ENCODE peak calls at places on chromosomes 6 and 20, in ten cellular contexts. One of them, this sample, is unnamed.

GRCh38 chr6:55239099-55239498 is 64.8 kb downstream of the HCRTR2 start:
- DNase-seq in esophagus squamous epithelium: no peak
- DNase-seq in WTC11: no peak
- DNase-seq in GM12878: no peak
- DNase-seq in foreskin fibroblast: no peak
- DNase-seq in osteocyte: no peak
- DNase-seq in A549: no peak
- DNase-seq in hepatocyte: peak
- DNase-seq in neural progenitor cell: no peak
- DNase-seq in CD8-positive, alpha-beta T cell: no peak
- DNase-seq in this sample: no peak

GRCh38 chr20:37360515-37361115 is 14.7 kb downstream of the SRC start:
- DNase-seq in esophagus squamous epithelium: no peak
- DNase-seq in WTC11: no peak
- DNase-seq in GM12878: no peak
- DNase-seq in foreskin fibroblast: no peak
- DNase-seq in osteocyte: no peak
- DNase-seq in A549: no peak
- DNase-seq in hepatocyte: no peak
- DNase-seq in neural progenitor cell: no peak
- DNase-seq in CD8-positive, alpha-beta T cell: no peak
- DNase-seq in this sample: no peak

GRCh38 chr6:157561037-157561790 is 180.2 kb downstream of the ZDHHC14 start:
- DNase-seq in esophagus squamous epithelium: no peak
- DNase-seq in WTC11: no peak
- DNase-seq in GM12878: peak
- DNase-seq in foreskin fibroblast: no peak
- DNase-seq in osteocyte: no peak
- DNase-seq in A549: no peak
- DNase-seq in hepatocyte: no peak
- DNase-seq in neural progenitor cell: no peak
- DNase-seq in CD8-positive, alpha-beta T cell: no peak
- DNase-seq in this sample: no peak

GRCh38 chr20:56722042-56722441 is 92.9 kb downstream of the TFAP2C start:
- DNase-seq in esophagus squamous epithelium: no peak
- DNase-seq in WTC11: no peak
- DNase-seq in GM12878: peak
- DNase-seq in foreskin fibroblast: no peak
- DNase-seq in osteocyte: no peak
- DNase-seq in A549: no peak
- DNase-seq in hepatocyte: no peak
- DNase-seq in neural progenitor cell: no peak
- DNase-seq in CD8-positive, alpha-beta T cell: no peak
- DNase-seq in this sample: no peak

GRCh38 chr6:56851104-56851503 is 103.8 kb upstream of the BEND6 start:
- DNase-seq in esophagus squamous epithelium: no peak
- DNase-seq in WTC11: peak
- DNase-seq in GM12878: no peak
- DNase-seq in foreskin fibroblast: peak
- DNase-seq in osteocyte: no peak
- DNase-seq in A549: no peak
- DNase-seq in hepatocyte: peak
- DNase-seq in neural progenitor cell: peak
- DNase-seq in CD8-positive, alpha-beta T cell: no peak
- DNase-seq in this sample: peak

GRCh38 chr20:62430311-62430853 is 3.0 kb upstream of the RBBP8NL start:
- DNase-seq in esophagus squamous epithelium: no peak
- DNase-seq in WTC11: no peak
- DNase-seq in GM12878: no peak
- DNase-seq in foreskin fibroblast: no peak
- DNase-seq in osteocyte: no peak
- DNase-seq in A549: no peak
- DNase-seq in hepatocyte: peak
- DNase-seq in neural progenitor cell: no peak
- DNase-seq in CD8-positive, alpha-beta T cell: no peak
- DNase-seq in this sample: no peak

GRCh38 chr6:142975272-142975805 is 30.4 kb upstream of the HIVEP2 start:
- DNase-seq in esophagus squamous epithelium: no peak
- DNase-seq in WTC11: no peak
- DNase-seq in GM12878: no peak
- DNase-seq in foreskin fibroblast: no peak
- DNase-seq in osteocyte: no peak
- DNase-seq in A549: no peak
- DNase-seq in hepatocyte: no peak
- DNase-seq in neural progenitor cell: no peak
- DNase-seq in CD8-positive, alpha-beta T cell: no peak
- DNase-seq in this sample: no peak

GRCh38 chr20:58637466-58638198 is 13.5 kb upstream of the STX16 start:
- DNase-seq in esophagus squamous epithelium: no peak
- DNase-seq in WTC11: no peak
- DNase-seq in GM12878: no peak
- DNase-seq in foreskin fibroblast: no peak
- DNase-seq in osteocyte: no peak
- DNase-seq in A549: no peak
- DNase-seq in hepatocyte: no peak
- DNase-seq in neural progenitor cell: no peak
- DNase-seq in CD8-positive, alpha-beta T cell: no peak
- DNase-seq in this sample: no peak

GRCh38 chr20:3227936-3228749 is 10.8 kb downstream of the SLC4A11 start:
- DNase-seq in esophagus squamous epithelium: no peak
- DNase-seq in WTC11: peak
- DNase-seq in GM12878: no peak
- DNase-seq in foreskin fibroblast: no peak
- DNase-seq in osteocyte: no peak
- DNase-seq in A549: no peak
- DNase-seq in hepatocyte: no peak
- DNase-seq in neural progenitor cell: no peak
- DNase-seq in CD8-positive, alpha-beta T cell: no peak
- DNase-seq in this sample: no peak

GRCh38 chr6:140385686-140386085 is 1011.2 kb upstream of the CITED2 start:
- DNase-seq in esophagus squamous epithelium: no peak
- DNase-seq in WTC11: no peak
- DNase-seq in GM12878: no peak
- DNase-seq in foreskin fibroblast: no peak
- DNase-seq in osteocyte: no peak
- DNase-seq in A549: no peak
- DNase-seq in hepatocyte: no peak
- DNase-seq in neural progenitor cell: no peak
- DNase-seq in CD8-positive, alpha-beta T cell: no peak
- DNase-seq in this sample: no peak

GRCh38 chr20:8837396-8837795 is 231.5 kb upstream of the PLCB4 start:
- DNase-seq in esophagus squamous epithelium: no peak
- DNase-seq in WTC11: no peak
- DNase-seq in GM12878: no peak
- DNase-seq in foreskin fibroblast: peak
- DNase-seq in osteocyte: no peak
- DNase-seq in A549: peak
- DNase-seq in hepatocyte: no peak
- DNase-seq in neural progenitor cell: no peak
- DNase-seq in CD8-positive, alpha-beta T cell: no peak
- DNase-seq in this sample: peak

GRCh38 chr6:81790034-81790433 is 37.6 kb upstream of the TENT5A start:
- DNase-seq in esophagus squamous epithelium: no peak
- DNase-seq in WTC11: no peak
- DNase-seq in GM12878: no peak
- DNase-seq in foreskin fibroblast: no peak
- DNase-seq in osteocyte: no peak
- DNase-seq in A549: no peak
- DNase-seq in hepatocyte: no peak
- DNase-seq in neural progenitor cell: peak
- DNase-seq in CD8-positive, alpha-beta T cell: no peak
- DNase-seq in this sample: no peak

DNA sequence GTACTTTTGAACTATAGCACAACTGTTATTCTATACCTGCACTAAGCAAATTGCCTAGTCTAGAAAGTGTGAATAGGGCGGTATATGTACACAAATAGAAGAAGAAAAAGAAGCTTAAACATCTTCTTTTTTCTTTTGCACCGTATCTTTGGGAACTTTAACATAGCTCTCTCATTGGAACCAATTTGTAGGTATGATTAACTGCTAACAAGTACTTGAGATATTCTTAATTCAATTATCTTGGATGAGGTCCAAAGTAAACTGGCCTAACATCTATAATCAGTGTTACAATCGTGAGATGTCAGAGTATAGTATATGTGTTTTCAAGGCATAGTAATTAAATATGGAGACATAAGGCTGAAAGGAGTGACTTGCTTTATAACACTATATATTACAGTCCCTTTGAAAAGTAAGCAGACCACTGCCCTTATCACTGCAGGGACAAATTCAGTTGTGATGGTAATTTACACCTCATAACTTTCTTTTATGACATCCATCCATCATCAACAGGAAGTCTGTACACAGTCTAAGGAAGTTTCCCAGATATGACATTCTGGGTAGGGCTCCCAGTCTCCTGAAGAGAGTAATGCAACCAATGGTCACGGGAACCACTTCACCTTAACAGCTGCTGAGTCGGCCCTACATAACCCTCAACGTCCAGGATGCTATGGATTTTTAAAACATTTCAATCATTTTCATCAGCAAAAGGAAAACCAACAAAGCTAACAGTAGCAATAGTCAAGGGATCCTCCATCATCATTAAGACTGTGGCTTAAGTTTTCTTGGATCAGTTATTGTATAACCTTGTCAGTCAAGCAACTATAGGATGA is 37.6 kb downstream of the NKAIN2 start:
- DNase-seq in esophagus squamous epithelium: no peak
- DNase-seq in WTC11: no peak
- DNase-seq in GM12878: no peak
- DNase-seq in foreskin fibroblast: no peak
- DNase-seq in osteocyte: no peak
- DNase-seq in A549: no peak
- DNase-seq in hepatocyte: no peak
- DNase-seq in neural progenitor cell: no peak
- DNase-seq in CD8-positive, alpha-beta T cell: no peak
- DNase-seq in this sample: no peak
- TF ChIP-seq CTCF in esophagus squamous epithelium: no peak
- TF ChIP-seq CTCF in WTC11: no peak
- TF ChIP-seq CTCF in GM12878: no peak
- TF ChIP-seq CTCF in foreskin fibroblast: no peak
- TF ChIP-seq CTCF in osteocyte: no peak
- TF ChIP-seq CTCF in A549: no peak
- TF ChIP-seq CTCF in hepatocyte: no peak
- TF ChIP-seq CTCF in neural progenitor cell: no peak
- TF ChIP-seq CTCF in CD8-positive, alpha-beta T cell: no peak
- TF ChIP-seq CTCF in this sample: no peak

GRCh38 chr6:153814136-153814535 is 224.9 kb upstream of the OPRM1 start:
- DNase-seq in esophagus squamous epithelium: no peak
- DNase-seq in WTC11: peak
- DNase-seq in GM12878: no peak
- DNase-seq in foreskin fibroblast: no peak
- DNase-seq in osteocyte: no peak
- DNase-seq in A549: no peak
- DNase-seq in hepatocyte: no peak
- DNase-seq in neural progenitor cell: peak
- DNase-seq in CD8-positive, alpha-beta T cell: no peak
- DNase-seq in this sample: no peak
- TF ChIP-seq CTCF in esophagus squamous epithelium: no peak
- TF ChIP-seq CTCF in WTC11: peak
- TF ChIP-seq CTCF in GM12878: peak
- TF ChIP-seq CTCF in foreskin fibroblast: no peak
- TF ChIP-seq CTCF in osteocyte: peak
- TF ChIP-seq CTCF in A549: no peak
- TF ChIP-seq CTCF in hepatocyte: no peak
- TF ChIP-seq CTCF in neural progenitor cell: peak
- TF ChIP-seq CTCF in CD8-positive, alpha-beta T cell: no peak
- TF ChIP-seq CTCF in this sample: peak

GRCh38 chr6:90288404-90288803 is 8.2 kb downstream of the BACH2 start:
- DNase-seq in esophagus squamous epithelium: no peak
- DNase-seq in WTC11: no peak
- DNase-seq in GM12878: no peak
- DNase-seq in foreskin fibroblast: peak
- DNase-seq in osteocyte: no peak
- DNase-seq in A549: no peak
- DNase-seq in hepatocyte: peak
- DNase-seq in neural progenitor cell: peak
- DNase-seq in CD8-positive, alpha-beta T cell: no peak
- DNase-seq in this sample: no peak

GRCh38 chr6:90294008-90294511 is 2.6 kb downstream of the BACH2 start:
- DNase-seq in esophagus squamous epithelium: no peak
- DNase-seq in WTC11: no peak
- DNase-seq in GM12878: no peak
- DNase-seq in foreskin fibroblast: no peak
- DNase-seq in osteocyte: no peak
- DNase-seq in A549: no peak
- DNase-seq in hepatocyte: no peak
- DNase-seq in neural progenitor cell: no peak
- DNase-seq in CD8-positive, alpha-beta T cell: no peak
- DNase-seq in this sample: no peak

GRCh38 chr6:90293319-90293937 is 3.2 kb downstream of the BACH2 start:
- DNase-seq in esophagus squamous epithelium: no peak
- DNase-seq in WTC11: no peak
- DNase-seq in GM12878: no peak
- DNase-seq in foreskin fibroblast: peak
- DNase-seq in osteocyte: no peak
- DNase-seq in A549: no peak
- DNase-seq in hepatocyte: no peak
- DNase-seq in neural progenitor cell: peak
- DNase-seq in CD8-positive, alpha-beta T cell: no peak
- DNase-seq in this sample: no peak

GRCh38 chr6:90289902-90290301 is 6.7 kb downstream of the BACH2 start:
- DNase-seq in esophagus squamous epithelium: no peak
- DNase-seq in WTC11: no peak
- DNase-seq in GM12878: no peak
- DNase-seq in foreskin fibroblast: no peak
- DNase-seq in osteocyte: no peak
- DNase-seq in A549: no peak
- DNase-seq in hepatocyte: no peak
- DNase-seq in neural progenitor cell: no peak
- DNase-seq in CD8-positive, alpha-beta T cell: no peak
- DNase-seq in this sample: no peak

DNA sequence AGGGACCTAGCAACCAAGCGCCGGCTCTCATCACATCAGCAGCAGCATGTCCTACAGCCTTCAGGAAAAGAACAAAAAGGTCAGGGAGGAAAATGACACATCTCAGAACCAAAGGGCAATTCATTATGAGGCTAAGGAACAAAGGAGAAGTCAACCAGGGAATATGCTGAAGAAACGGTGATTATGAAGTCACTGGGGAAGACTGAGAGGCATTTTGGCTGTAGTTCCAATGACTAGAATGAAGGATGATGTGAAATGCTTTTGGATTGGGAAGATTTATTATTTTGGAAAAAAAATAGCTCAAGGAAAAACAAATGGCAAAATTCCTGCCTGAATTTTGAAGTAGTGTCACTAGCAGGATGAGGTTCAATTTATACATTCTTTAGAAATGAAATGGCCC is 5.7 kb downstream of the BACH2 start:
- DNase-seq in esophagus squamous epithelium: no peak
- DNase-seq in WTC11: no peak
- DNase-seq in GM12878: no peak
- DNase-seq in foreskin fibroblast: no peak
- DNase-seq in osteocyte: no peak
- DNase-seq in A549: no peak
- DNase-seq in hepatocyte: no peak
- DNase-seq in neural progenitor cell: no peak
- DNase-seq in CD8-positive, alpha-beta T cell: no peak
- DNase-seq in this sample: no peak
- TF ChIP-seq CTCF in esophagus squamous epithelium: no peak
- TF ChIP-seq CTCF in WTC11: no peak
- TF ChIP-seq CTCF in GM12878: no peak
- TF ChIP-seq CTCF in foreskin fibroblast: no peak
- TF ChIP-seq CTCF in osteocyte: no peak
- TF ChIP-seq CTCF in A549: no peak
- TF ChIP-seq CTCF in hepatocyte: no peak
- TF ChIP-seq CTCF in neural progenitor cell: no peak
- TF ChIP-seq CTCF in CD8-positive, alpha-beta T cell: no peak
- TF ChIP-seq CTCF in this sample: no peak

GRCh38 chr6:4253604-4254211 is 118.3 kb upstream of the ECI2 start:
- DNase-seq in esophagus squamous epithelium: no peak
- DNase-seq in WTC11: no peak
- DNase-seq in GM12878: no peak
- DNase-seq in foreskin fibroblast: peak
- DNase-seq in osteocyte: no peak
- DNase-seq in A549: peak
- DNase-seq in hepatocyte: peak
- DNase-seq in neural progenitor cell: no peak
- DNase-seq in CD8-positive, alpha-beta T cell: no peak
- DNase-seq in this sample: peak
- TF ChIP-seq CTCF in esophagus squamous epithelium: no peak
- TF ChIP-seq CTCF in WTC11: no peak
- TF ChIP-seq CTCF in GM12878: no peak
- TF ChIP-seq CTCF in foreskin fibroblast: peak
- TF ChIP-seq CTCF in osteocyte: peak
- TF ChIP-seq CTCF in A549: no peak
- TF ChIP-seq CTCF in hepatocyte: peak
- TF ChIP-seq CTCF in neural progenitor cell: no peak
- TF ChIP-seq CTCF in CD8-positive, alpha-beta T cell: no peak
- TF ChIP-seq CTCF in this sample: peak